ENCODE peak calls at places on chromosomes 6 and 20, in four cellular contexts. Y, E, Q and A are unnamed samples.

GRCh38 chr6:127518710-127519468 is at the start of gene MTCL3:
- DNase-seq in Y (peak; percentile 36), E (peak; percentile 61), Q (no peak), A (no peak)

GRCh38 chr6:120141601-120142000 is 792.0 kb upstream of the MAN1A1 start:
- DNase-seq in Y (no peak), E (no peak), Q (no peak), A (no peak)

GRCh38 chr20:3786126-3786484 is 435 bp downstream of the CENPB start:
- DNase-seq in Y (no peak), E (peak; percentile 56), Q (no peak), A (no peak)

GRCh38 chr6:1315201-1315559 is 3.3 kb downstream of the FOXQ1 start:
- DNase-seq in Y (no peak), E (no peak), Q (no peak), A (no peak)

GRCh38 chr6:115735610-115736009 is 325.1 kb downstream of the FRK start:
- DNase-seq in Y (no peak), E (no peak), Q (no peak), A (no peak)

GRCh38 chr6:11144393-11144829 is 32.9 kb upstream of the ERVFRD-1 start:
- DNase-seq in Y (peak; percentile 65), E (peak; percentile 79), Q (peak; percentile 73), A (peak; percentile 59)

GRCh38 chr20:35721219-35721618 is 20.8 kb downstream of the RBM39 start:
- DNase-seq in Y (no peak), E (no peak), Q (no peak), A (no peak)

GRCh38 chr6:89941031-89941775 is 46.9 kb downstream of the GJA10 start:
- DNase-seq in Y (no peak), E (no peak), Q (no peak), A (no peak)

GRCh38 chr20:53995949-53996348 is 74.4 kb downstream of the BCAS1 start:
- DNase-seq in Y (no peak), E (no peak), Q (no peak), A (no peak)

GRCh38 chr20:20373046-20373706 is 5.3 kb downstream of the INSM1 start:
- DNase-seq in Y (no peak), E (no peak), Q (no peak), A (no peak)

GRCh38 chr6:45420083-45420908 is 42.6 kb upstream of the SUPT3H start:
- DNase-seq in Y (peak; percentile 28), E (peak; percentile 69), Q (peak; percentile 52), A (no peak)

GRCh38 chr6:161743526-161744196 is 469.8 kb upstream of the AGPAT4 start:
- DNase-seq in Y (no peak), E (no peak), Q (no peak), A (no peak)

GRCh38 chr20:63027425-63028389 is 20.9 kb upstream of the BHLHE23 start:
- DNase-seq in Y (no peak), E (no peak), Q (no peak), A (no peak)

GRCh38 chr6:113351183-113351834 is 505.8 kb upstream of the MARCKS start:
- DNase-seq in Y (no peak), E (no peak), Q (no peak), A (no peak)

GRCh38 chr20:62617711-62618483 is 24.4 kb upstream of the SLCO4A1 start:
- DNase-seq in Y (peak; percentile 58), E (peak; percentile 78), Q (peak; percentile 63), A (peak; percentile 85)

GRCh38 chr6:130743175-130743574 is 84.0 kb upstream of the SMLR1 start:
- DNase-seq in Y (no peak), E (no peak), Q (no peak), A (no peak)